ENCODE peak calls at places on chromosomes 11 and 22, in eight cellular contexts. One of them, this sample, is unnamed.

GRCh38 chr22:48622891-48623545 is 1204.7 kb downstream of the BRD1 start:
- DNase-seq in heart right ventricle: no peak
- DNase-seq in substantia nigra: no peak
- DNase-seq in GM20000: no peak
- DNase-seq in HS-5: no peak
- DNase-seq in putamen: no peak
- DNase-seq in posterior cingulate gyrus: no peak
- DNase-seq in HFFc6: no peak
- DNase-seq in this sample: no peak

GRCh38 chr11:95137299-95137698 is 47.7 kb downstream of the ENDOD1 start:
- DNase-seq in heart right ventricle: no peak
- DNase-seq in substantia nigra: no peak
- DNase-seq in GM20000: no peak
- DNase-seq in HS-5: no peak
- DNase-seq in putamen: no peak
- DNase-seq in posterior cingulate gyrus: no peak
- DNase-seq in HFFc6: no peak
- DNase-seq in this sample: no peak

GRCh38 chr11:68925613-68926012 is 21.9 kb downstream of the IGHMBP2 start:
- DNase-seq in heart right ventricle: no peak
- DNase-seq in substantia nigra: no peak
- DNase-seq in GM20000: no peak
- DNase-seq in HS-5: no peak
- DNase-seq in putamen: no peak
- DNase-seq in posterior cingulate gyrus: no peak
- DNase-seq in HFFc6: no peak
- DNase-seq in this sample: no peak

GRCh38 chr11:134522782-134523570 is 110.9 kb upstream of the B3GAT1 start:
- DNase-seq in heart right ventricle: no peak
- DNase-seq in substantia nigra: no peak
- DNase-seq in GM20000: no peak
- DNase-seq in HS-5: no peak
- DNase-seq in putamen: no peak
- DNase-seq in posterior cingulate gyrus: no peak
- DNase-seq in HFFc6: no peak
- DNase-seq in this sample: no peak

GRCh38 chr11:35288817-35289541 is 130.4 kb downstream of the SLC1A2 start:
- DNase-seq in heart right ventricle: no peak
- DNase-seq in substantia nigra: no peak
- DNase-seq in GM20000: no peak
- DNase-seq in HS-5: peak
- DNase-seq in putamen: no peak
- DNase-seq in posterior cingulate gyrus: no peak
- DNase-seq in HFFc6: peak
- DNase-seq in this sample: no peak

GRCh38 chr11:121508449-121508848 is 55.7 kb upstream of the SORL1-AS1 start:
- DNase-seq in heart right ventricle: no peak
- DNase-seq in substantia nigra: no peak
- DNase-seq in GM20000: no peak
- DNase-seq in HS-5: no peak
- DNase-seq in putamen: peak
- DNase-seq in posterior cingulate gyrus: peak
- DNase-seq in HFFc6: no peak
- DNase-seq in this sample: no peak

GRCh38 chr11:96205460-96205809 is 137.6 kb downstream of the MAML2 start:
- DNase-seq in heart right ventricle: no peak
- DNase-seq in substantia nigra: no peak
- DNase-seq in GM20000: no peak
- DNase-seq in HS-5: no peak
- DNase-seq in putamen: no peak
- DNase-seq in posterior cingulate gyrus: no peak
- DNase-seq in HFFc6: peak
- DNase-seq in this sample: no peak

GRCh38 chr22:37030560-37031281 is 11.2 kb downstream of the MPST start:
- DNase-seq in heart right ventricle: no peak
- DNase-seq in substantia nigra: no peak
- DNase-seq in GM20000: no peak
- DNase-seq in HS-5: no peak
- DNase-seq in putamen: no peak
- DNase-seq in posterior cingulate gyrus: no peak
- DNase-seq in HFFc6: no peak
- DNase-seq in this sample: no peak

GRCh38 chr11:19952101-19952605 is 208.1 kb downstream of the DBX1 start:
- DNase-seq in heart right ventricle: no peak
- DNase-seq in substantia nigra: no peak
- DNase-seq in GM20000: no peak
- DNase-seq in HS-5: no peak
- DNase-seq in putamen: no peak
- DNase-seq in posterior cingulate gyrus: no peak
- DNase-seq in HFFc6: no peak
- DNase-seq in this sample: no peak

GRCh38 chr22:46007848-46008261 is 30.9 kb upstream of the WNT7B start:
- DNase-seq in heart right ventricle: peak
- DNase-seq in substantia nigra: no peak
- DNase-seq in GM20000: no peak
- DNase-seq in HS-5: no peak
- DNase-seq in putamen: no peak
- DNase-seq in posterior cingulate gyrus: no peak
- DNase-seq in HFFc6: peak
- DNase-seq in this sample: peak

GRCh38 chr11:992577-992976 is 43.9 kb downstream of the MUC6 start:
- DNase-seq in heart right ventricle: no peak
- DNase-seq in substantia nigra: no peak
- DNase-seq in GM20000: no peak
- DNase-seq in HS-5: no peak
- DNase-seq in putamen: no peak
- DNase-seq in posterior cingulate gyrus: no peak
- DNase-seq in HFFc6: no peak
- DNase-seq in this sample: no peak

GRCh38 chr22:42831712-42832111 is 25.4 kb downstream of the ARFGAP3 start:
- DNase-seq in heart right ventricle: no peak
- DNase-seq in substantia nigra: no peak
- DNase-seq in GM20000: no peak
- DNase-seq in HS-5: no peak
- DNase-seq in putamen: no peak
- DNase-seq in posterior cingulate gyrus: no peak
- DNase-seq in HFFc6: no peak
- DNase-seq in this sample: no peak

GRCh38 chr11:45028921-45029680 is 78.4 kb upstream of the TP53I11 start:
- DNase-seq in heart right ventricle: peak
- DNase-seq in substantia nigra: no peak
- DNase-seq in GM20000: no peak
- DNase-seq in HS-5: no peak
- DNase-seq in putamen: no peak
- DNase-seq in posterior cingulate gyrus: no peak
- DNase-seq in HFFc6: no peak
- DNase-seq in this sample: no peak

GRCh38 chr11:17630936-17631335 is 83.9 kb downstream of the OTOG start:
- DNase-seq in heart right ventricle: no peak
- DNase-seq in substantia nigra: no peak
- DNase-seq in GM20000: no peak
- DNase-seq in HS-5: no peak
- DNase-seq in putamen: no peak
- DNase-seq in posterior cingulate gyrus: no peak
- DNase-seq in HFFc6: no peak
- DNase-seq in this sample: no peak

GRCh38 chr11:106727261-106727660 is 291.0 kb downstream of the GUCY1A2 start:
- DNase-seq in heart right ventricle: no peak
- DNase-seq in substantia nigra: no peak
- DNase-seq in GM20000: no peak
- DNase-seq in HS-5: no peak
- DNase-seq in putamen: no peak
- DNase-seq in posterior cingulate gyrus: no peak
- DNase-seq in HFFc6: no peak
- DNase-seq in this sample: no peak

GRCh38 chr11:32426819-32427615 is 8.3 kb downstream of the WT1 start:
- DNase-seq in heart right ventricle: peak
- DNase-seq in substantia nigra: no peak
- DNase-seq in GM20000: peak
- DNase-seq in HS-5: no peak
- DNase-seq in putamen: no peak
- DNase-seq in posterior cingulate gyrus: no peak
- DNase-seq in HFFc6: no peak
- DNase-seq in this sample: no peak

GRCh38 chr11:37504925-37505324 is 906.9 kb upstream of the RAG2 start:
- DNase-seq in heart right ventricle: no peak
- DNase-seq in substantia nigra: no peak
- DNase-seq in GM20000: no peak
- DNase-seq in HS-5: peak
- DNase-seq in putamen: no peak
- DNase-seq in posterior cingulate gyrus: no peak
- DNase-seq in HFFc6: peak
- DNase-seq in this sample: no peak

GRCh38 chr11:67632982-67633755 is 3.4 kb upstream of the NUDT8 start:
- DNase-seq in heart right ventricle: no peak
- DNase-seq in substantia nigra: no peak
- DNase-seq in GM20000: no peak
- DNase-seq in HS-5: no peak
- DNase-seq in putamen: no peak
- DNase-seq in posterior cingulate gyrus: no peak
- DNase-seq in HFFc6: no peak
- DNase-seq in this sample: no peak

GRCh38 chr11:47154738-47155570 is 21.7 kb downstream of the ARFGAP2 start:
- DNase-seq in heart right ventricle: no peak
- DNase-seq in substantia nigra: no peak
- DNase-seq in GM20000: no peak
- DNase-seq in HS-5: no peak
- DNase-seq in putamen: no peak
- DNase-seq in posterior cingulate gyrus: no peak
- DNase-seq in HFFc6: no peak
- DNase-seq in this sample: no peak

GRCh38 chr11:111512296-111513239 is at the start of gene BTG4:
- DNase-seq in heart right ventricle: no peak
- DNase-seq in substantia nigra: no peak
- DNase-seq in GM20000: peak
- DNase-seq in HS-5: no peak
- DNase-seq in putamen: no peak
- DNase-seq in posterior cingulate gyrus: no peak
- DNase-seq in HFFc6: no peak
- DNase-seq in this sample: no peak

GRCh38 chr22:37094239-37094638 is 15.3 kb downstream of the TMPRSS6 start:
- DNase-seq in heart right ventricle: no peak
- DNase-seq in substantia nigra: no peak
- DNase-seq in GM20000: no peak
- DNase-seq in HS-5: no peak
- DNase-seq in putamen: no peak
- DNase-seq in posterior cingulate gyrus: no peak
- DNase-seq in HFFc6: no peak
- DNase-seq in this sample: no peak

GRCh38 chr11:6077723-6078122 is 29.8 kb upstream of the OR56B4 start:
- DNase-seq in heart right ventricle: no peak
- DNase-seq in substantia nigra: no peak
- DNase-seq in GM20000: no peak
- DNase-seq in HS-5: no peak
- DNase-seq in putamen: no peak
- DNase-seq in posterior cingulate gyrus: no peak
- DNase-seq in HFFc6: no peak
- DNase-seq in this sample: no peak

GRCh38 chr11:90235536-90235935 is 12.7 kb upstream of the CHORDC1 start:
- DNase-seq in heart right ventricle: no peak
- DNase-seq in substantia nigra: no peak
- DNase-seq in GM20000: no peak
- DNase-seq in HS-5: no peak
- DNase-seq in putamen: no peak
- DNase-seq in posterior cingulate gyrus: no peak
- DNase-seq in HFFc6: no peak
- DNase-seq in this sample: no peak

GRCh38 chr11:108870373-108871020 is 205.6 kb downstream of the DDX10 start:
- DNase-seq in heart right ventricle: no peak
- DNase-seq in substantia nigra: no peak
- DNase-seq in GM20000: no peak
- DNase-seq in HS-5: peak
- DNase-seq in putamen: no peak
- DNase-seq in posterior cingulate gyrus: no peak
- DNase-seq in HFFc6: peak
- DNase-seq in this sample: no peak

GRCh38 chr11:69293819-69294505 is at the start of gene MYEOV:
- DNase-seq in heart right ventricle: no peak
- DNase-seq in substantia nigra: no peak
- DNase-seq in GM20000: peak
- DNase-seq in HS-5: no peak
- DNase-seq in putamen: no peak
- DNase-seq in posterior cingulate gyrus: no peak
- DNase-seq in HFFc6: no peak
- DNase-seq in this sample: no peak

GRCh38 chr11:12216542-12217422 is 106.4 kb downstream of the MICAL2 start:
- DNase-seq in heart right ventricle: no peak
- DNase-seq in substantia nigra: no peak
- DNase-seq in GM20000: no peak
- DNase-seq in HS-5: no peak
- DNase-seq in putamen: peak
- DNase-seq in posterior cingulate gyrus: no peak
- DNase-seq in HFFc6: no peak
- DNase-seq in this sample: no peak

GRCh38 chr11:91984033-91984568 is 240.5 kb upstream of the FAT3 start:
- DNase-seq in heart right ventricle: no peak
- DNase-seq in substantia nigra: no peak
- DNase-seq in GM20000: no peak
- DNase-seq in HS-5: no peak
- DNase-seq in putamen: no peak
- DNase-seq in posterior cingulate gyrus: no peak
- DNase-seq in HFFc6: no peak
- DNase-seq in this sample: no peak

GRCh38 chr11:45388472-45388871 is 102.3 kb upstream of the SYT13 start:
- DNase-seq in heart right ventricle: no peak
- DNase-seq in substantia nigra: no peak
- DNase-seq in GM20000: no peak
- DNase-seq in HS-5: no peak
- DNase-seq in putamen: no peak
- DNase-seq in posterior cingulate gyrus: no peak
- DNase-seq in HFFc6: no peak
- DNase-seq in this sample: no peak

GRCh38 chr11:22203281-22203680 is 10.4 kb downstream of the ANO5 start:
- DNase-seq in heart right ventricle: no peak
- DNase-seq in substantia nigra: no peak
- DNase-seq in GM20000: no peak
- DNase-seq in HS-5: no peak
- DNase-seq in putamen: no peak
- DNase-seq in posterior cingulate gyrus: no peak
- DNase-seq in HFFc6: no peak
- DNase-seq in this sample: no peak

GRCh38 chr22:25120093-25120561 is 79.5 kb upstream of the CRYBB3 start:
- DNase-seq in heart right ventricle: peak
- DNase-seq in substantia nigra: no peak
- DNase-seq in GM20000: no peak
- DNase-seq in HS-5: no peak
- DNase-seq in putamen: no peak
- DNase-seq in posterior cingulate gyrus: no peak
- DNase-seq in HFFc6: no peak
- DNase-seq in this sample: no peak

GRCh38 chr11:35126000-35126878 is 12.7 kb upstream of the CD44 start:
- DNase-seq in heart right ventricle: no peak
- DNase-seq in substantia nigra: no peak
- DNase-seq in GM20000: peak
- DNase-seq in HS-5: no peak
- DNase-seq in putamen: no peak
- DNase-seq in posterior cingulate gyrus: no peak
- DNase-seq in HFFc6: no peak
- DNase-seq in this sample: no peak

GRCh38 chr11:123570939-123571590 is 83.4 kb downstream of the SCN3B start:
- DNase-seq in heart right ventricle: no peak
- DNase-seq in substantia nigra: no peak
- DNase-seq in GM20000: no peak
- DNase-seq in HS-5: no peak
- DNase-seq in putamen: no peak
- DNase-seq in posterior cingulate gyrus: no peak
- DNase-seq in HFFc6: no peak
- DNase-seq in this sample: no peak

GRCh38 chr11:121965330-121965729 is 150.7 kb downstream of the BLID start:
- DNase-seq in heart right ventricle: no peak
- DNase-seq in substantia nigra: no peak
- DNase-seq in GM20000: no peak
- DNase-seq in HS-5: peak
- DNase-seq in putamen: no peak
- DNase-seq in posterior cingulate gyrus: no peak
- DNase-seq in HFFc6: peak
- DNase-seq in this sample: no peak

GRCh38 chr11:68269414-68270081 is 2.2 kb downstream of the C11orf24 start:
- DNase-seq in heart right ventricle: no peak
- DNase-seq in substantia nigra: no peak
- DNase-seq in GM20000: no peak
- DNase-seq in HS-5: peak
- DNase-seq in putamen: no peak
- DNase-seq in posterior cingulate gyrus: no peak
- DNase-seq in HFFc6: peak
- DNase-seq in this sample: no peak